ENCODE peak calls at places on chromosomes 12 and 14, in five cellular contexts. L is H9, F is neuronal stem cell, K is IMR-90, I is trophoblast cell. N is an unnamed sample.

GRCh38 chr12:69688021-69688420 is 11.1 kb downstream of the BEST3 start:
- DNase-seq in L (no peak), F (no peak), K (peak; percentile 27), I (peak; percentile 85), N (peak; percentile 76)

GRCh38 chr14:104557086-104557485 is 22.5 kb upstream of the C14orf180 start:
- DNase-seq in L (no peak), F (no peak), K (no peak), I (no peak), N (no peak)

GRCh38 chr14:22010532-22011242 is 337.1 kb upstream of the OR4E1 start:
- DNase-seq in L (no peak), F (no peak), K (no peak), I (no peak), N (no peak)

GRCh38 chr12:25924535-25925001 is 33.9 kb upstream of the RASSF8 start:
- DNase-seq in L (no peak), F (no peak), K (no peak), I (peak; percentile 90), N (peak; percentile 61)

GRCh38 chr12:78490841-78491240 is 373.7 kb upstream of the SYT1 start:
- DNase-seq in L (no peak), F (no peak), K (peak; percentile 1), I (no peak), N (no peak)

GRCh38 chr14:100677925-100678765 is 48.5 kb upstream of the DLK1 start:
- DNase-seq in L (no peak), F (no peak), K (peak; percentile 52), I (peak; percentile 92), N (no peak)

GRCh38 chr12:42119085-42119633 is 25.5 kb downstream of the GXYLT1 start:
- DNase-seq in L (no peak), F (no peak), K (peak; percentile 97), I (no peak), N (no peak)

GRCh38 chr12:59678759-59679411 is 83.1 kb downstream of the SLC16A7 start:
- DNase-seq in L (no peak), F (no peak), K (no peak), I (no peak), N (no peak)

GRCh38 chr12:102407776-102408486 is 72.4 kb downstream of the IGF1 start:
- DNase-seq in L (no peak), F (no peak), K (peak; percentile 69), I (no peak), N (no peak)

GRCh38 chr14:85280074-85280473 is 249.9 kb upstream of the FLRT2 start:
- DNase-seq in L (no peak), F (no peak), K (peak; percentile 3), I (peak; percentile 1), N (no peak)

GRCh38 chr14:58747181-58747580 is 109.4 kb downstream of the DACT1 start:
- DNase-seq in L (no peak), F (no peak), K (peak; percentile 86), I (peak; percentile 51), N (no peak)

GRCh38 chr12:94593822-94594442 is 56.4 kb downstream of the TMCC3 start:
- DNase-seq in L (no peak), F (no peak), K (no peak), I (no peak), N (no peak)

GRCh38 chr14:78637489-78637888 is 467.3 kb downstream of the NRXN3 start:
- DNase-seq in L (no peak), F (no peak), K (no peak), I (peak; percentile 1), N (no peak)

GRCh38 chr14:33765251-33765650 is 185.6 kb downstream of the EGLN3 start:
- DNase-seq in L (peak; percentile 65), F (peak; percentile 45), K (no peak), I (peak; percentile 34), N (peak; percentile 93)

GRCh38 chr12:53480425-53481107 is 18.7 kb downstream of the MAP3K12 start:
- DNase-seq in L (no peak), F (no peak), K (no peak), I (no peak), N (no peak)

GRCh38 chr14:90239139-90239538 is 17.2 kb upstream of the PSMC1 start:
- DNase-seq in L (no peak), F (no peak), K (no peak), I (peak; percentile 2), N (peak; percentile 55)

GRCh38 chr12:1916396-1917171 is 1.9 kb downstream of the CACNA2D4 start:
- DNase-seq in L (peak; percentile 26), F (no peak), K (no peak), I (no peak), N (no peak)

GRCh38 chr14:99884834-99885648 is 91.8 kb downstream of the EML1 start:
- DNase-seq in L (no peak), F (no peak), K (peak; percentile 77), I (peak; percentile 86), N (peak; percentile 59)

GRCh38 chr12:48296586-48297396 is 53.9 kb downstream of the ZNF641 start:
- DNase-seq in L (peak; percentile 93), F (peak; percentile 66), K (peak; percentile 55), I (peak; percentile 83), N (peak; percentile 93)

GRCh38 chr14:95507174-95507573 is 9.3 kb downstream of the SYNE3 start:
- DNase-seq in L (no peak), F (no peak), K (peak; percentile 94), I (peak; percentile 90), N (peak; percentile 55)

GRCh38 chr14:51868405-51868804 is 8.0 kb downstream of the GNG2 start:
- DNase-seq in L (no peak), F (no peak), K (no peak), I (no peak), N (no peak)

GRCh38 chr12:117045175-117045997 is 53.8 kb downstream of the TESC start:
- DNase-seq in L (no peak), F (no peak), K (no peak), I (no peak), N (no peak)

GRCh38 chr12:124401563-124402180 is 106.8 kb downstream of the RFLNA start:
- DNase-seq in L (no peak), F (no peak), K (no peak), I (no peak), N (no peak)

GRCh38 chr12:3294481-3294911 is 196.5 kb upstream of the PRMT8 start:
- DNase-seq in L (no peak), F (no peak), K (no peak), I (no peak), N (no peak)

GRCh38 chr14:65349100-65349499 is 63.4 kb upstream of the FUT8 start:
- DNase-seq in L (no peak), F (no peak), K (no peak), I (no peak), N (no peak)

GRCh38 chr12:107660230-107660629 is 25.4 kb upstream of the PWP1 start:
- DNase-seq in L (no peak), F (no peak), K (no peak), I (no peak), N (peak; percentile 10)

GRCh38 chr14:76958975-76959710 is 69.4 kb downstream of the IRF2BPL start:
- DNase-seq in L (no peak), F (no peak), K (peak; percentile 72), I (peak; percentile 88), N (no peak)

GRCh38 chr14:100819829-100820475 is 6.0 kb upstream of the MEG3 start:
- DNase-seq in L (no peak), F (no peak), K (no peak), I (no peak), N (no peak)

GRCh38 chr12:121009744-121010143 is 6.5 kb downstream of the C12orf43 start:
- DNase-seq in L (peak; percentile 74), F (peak; percentile 20), K (peak; percentile 42), I (peak; percentile 80), N (peak; percentile 73)

GRCh38 chr12:89239534-89239933 is 112.8 kb downstream of the DUSP6 start:
- DNase-seq in L (no peak), F (no peak), K (no peak), I (no peak), N (no peak)

GRCh38 chr14:68884031-68885030 is 91.5 kb upstream of the ZFP36L1 start:
- DNase-seq in L (no peak), F (no peak), K (peak; percentile 96), I (no peak), N (no peak)
- H3K9ac ChIP-seq in L (no peak overlapping the region), F (no peak overlapping the region), K (no peak overlapping the region), I (no peak overlapping the region), N (no peak overlapping the region)

GRCh38 chr14:93183596-93184317 is 940 bp downstream of the MOAP1 start:
- DNase-seq in L (no peak), F (no peak), K (no peak), I (no peak), N (no peak)

GRCh38 chr14:93186461-93186860 is 1.3 kb downstream of the LYSET start:
- DNase-seq in L (no peak), F (no peak), K (no peak), I (peak; percentile 74), N (no peak)

GRCh38 chr14:93186961-93187360 is 1.8 kb downstream of the LYSET start:
- DNase-seq in L (no peak), F (no peak), K (no peak), I (no peak), N (no peak)

GRCh38 chr14:93185333-93185688 is 194 bp downstream of the LYSET start:
- DNase-seq in L (no peak), F (no peak), K (no peak), I (no peak), N (no peak)

GRCh38 chr14:93184391-93185332 is at the start of the genes LYSET and MOAP1:
- DNase-seq in L (peak; percentile 93), F (peak; percentile 87), K (peak; percentile 79), I (peak; percentile 87), N (peak; percentile 95)
- H3K4ac ChIP-seq in L (no peak within 1 kb of the TSS), F (peak within 1 kb of the TSS; percentile 23), K (peak within 1 kb of the TSS; percentile 55), I (peak within 1 kb of the TSS; percentile 57), N (no peak within 1 kb of the TSS)

GRCh38 chr12:39792938-39793337 is 173.3 kb upstream of the ABCD2 start:
- DNase-seq in L (no peak), F (no peak), K (no peak), I (no peak), N (no peak)

DNA sequence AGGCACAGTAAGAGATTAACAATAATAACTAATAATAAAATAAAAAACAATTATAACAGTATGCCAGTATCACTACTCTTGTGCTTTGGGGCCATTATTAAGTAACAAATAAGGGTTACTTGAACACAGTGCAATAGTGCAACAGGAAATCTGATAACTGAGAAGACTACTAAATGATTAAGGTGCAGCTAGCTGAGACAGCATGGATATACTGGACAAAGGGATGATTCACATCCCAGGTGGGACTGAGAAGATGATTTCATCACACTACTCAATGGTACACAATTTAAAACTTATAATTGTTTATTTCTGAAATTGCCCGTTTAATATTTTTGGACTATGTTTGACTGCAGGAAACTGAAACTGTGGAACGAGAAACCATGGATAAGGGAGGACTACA is 168.6 kb upstream of the ABCD2 start:
- DNase-seq in L (no peak), F (no peak), K (no peak), I (no peak), N (no peak)
- H3K18ac ChIP-seq in L (no peak overlapping the region), F (no peak overlapping the region), K (no peak overlapping the region), I (no peak overlapping the region), N (no peak overlapping the region)

GRCh38 chr14:73916324-73916723 is 29.7 kb downstream of the ZNF410 start:
- DNase-seq in L (no peak), F (no peak), K (no peak), I (no peak), N (no peak)

GRCh38 chr14:73909681-73910080 is 23.0 kb downstream of the ZNF410 start:
- DNase-seq in L (no peak), F (no peak), K (peak; percentile 66), I (no peak), N (no peak)

DNA sequence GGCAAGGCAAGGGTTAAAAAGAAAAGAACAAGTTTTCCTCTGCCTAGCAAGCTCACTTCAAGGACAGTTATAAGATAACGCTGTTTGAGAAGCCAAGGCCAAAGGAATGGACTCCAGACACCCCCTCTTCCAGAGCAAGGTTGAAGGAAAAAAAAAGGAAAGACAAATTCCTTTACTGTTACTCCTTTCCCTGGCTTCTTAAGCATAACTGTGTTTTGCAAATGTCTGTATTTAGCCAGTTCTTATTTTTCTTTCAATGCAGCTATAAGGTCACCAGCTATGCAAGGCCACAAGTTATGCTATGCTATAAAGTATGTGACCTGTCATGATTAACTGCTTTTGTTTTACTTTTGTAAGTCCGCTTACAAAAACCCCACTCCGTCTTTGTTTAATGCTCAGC is 26.6 kb downstream of the ZNF410 start:
- DNase-seq in L (no peak), F (no peak), K (peak; percentile 77), I (no peak), N (no peak)
- H3K9ac ChIP-seq in L (no peak overlapping the region), F (no peak overlapping the region), K (no peak overlapping the region), I (no peak overlapping the region), N (no peak overlapping the region)

N was measured in mesendoderm.